ENCODE peak calls at places on chromosome 4, in five cellular contexts. B, K, E, S and J are unnamed samples.

GRCh38 chr4:3827616-3828492 is 61.7 kb downstream of the ADRA2C start:
- DNase-seq in B (no peak), K (no peak), E (no peak), S (peak), J (no peak)

GRCh38 chr4:2934077-2934812 is 29.0 kb downstream of the NOP14 start:
- DNase-seq in B (no peak), K (no peak), E (no peak), S (no peak), J (no peak)

GRCh38 chr4:7705062-7705461 is 234.6 kb downstream of the AFAP1 start:
- DNase-seq in B (no peak), K (no peak), E (no peak), S (peak), J (no peak)

GRCh38 chr4:2792711-2793577 is at the start of gene SH3BP2:
- DNase-seq in B (peak), K (no peak), E (no peak), S (peak), J (no peak)

GRCh38 chr4:10160280-10160856 is 43.8 kb upstream of the WDR1 start:
- DNase-seq in B (no peak), K (no peak), E (no peak), S (peak), J (no peak)

GRCh38 chr4:183303278-183303677 is 16.8 kb downstream of the CLDN22 start:
- DNase-seq in B (no peak), K (no peak), E (no peak), S (no peak), J (no peak)

GRCh38 chr4:40731792-40732245 is 17.9 kb upstream of the NSUN7 start:
- DNase-seq in B (no peak), K (no peak), E (no peak), S (peak), J (no peak)

GRCh38 chr4:142350886-142351285 is 495.2 kb downstream of the INPP4B start:
- DNase-seq in B (no peak), K (no peak), E (no peak), S (no peak), J (no peak)

GRCh38 chr4:985123-985830 is 1.6 kb upstream of the IDUA start:
- DNase-seq in B (no peak), K (peak), E (no peak), S (peak), J (no peak)

GRCh38 chr4:132123870-132124623 is 1025.0 kb upstream of the PCDH10 start:
- DNase-seq in B (no peak), K (no peak), E (peak), S (no peak), J (no peak)

GRCh38 chr4:70838972-70839536 is 636 bp downstream of the GRSF1 start:
- DNase-seq in B (peak), K (peak), E (no peak), S (peak), J (no peak)

GRCh38 chr4:165131247-165131832 is 18.7 kb upstream of the TMEM192 start:
- DNase-seq in B (peak), K (peak), E (peak), S (peak), J (peak)

GRCh38 chr4:2795558-2796260 is 2.8 kb downstream of the SH3BP2 start:
- DNase-seq in B (no peak), K (no peak), E (no peak), S (no peak), J (no peak)

GRCh38 chr4:7167706-7168105 is 24.6 kb upstream of the SORCS2 start:
- DNase-seq in B (no peak), K (no peak), E (no peak), S (peak), J (no peak)

GRCh38 chr4:84451546-84451945 is 47.5 kb downstream of the NKX6-1 start:
- DNase-seq in B (no peak), K (no peak), E (no peak), S (no peak), J (no peak)

GRCh38 chr4:107467461-107467860 is 252.6 kb downstream of the PAPSS1 start:
- DNase-seq in B (no peak), K (no peak), E (no peak), S (no peak), J (no peak)

GRCh38 chr4:164464313-164464712 is 289.6 kb upstream of the SMIM31 start:
- DNase-seq in B (no peak), K (no peak), E (no peak), S (no peak), J (no peak)

GRCh38 chr4:151866266-151866918 is 105.6 kb upstream of the GATB start:
- DNase-seq in B (no peak), K (no peak), E (no peak), S (no peak), J (no peak)

GRCh38 chr4:108193891-108194672 is 25.4 kb upstream of the LEF1 start:
- DNase-seq in B (no peak), K (no peak), E (no peak), S (no peak), J (no peak)

GRCh38 chr4:3112979-3113469 is 38.5 kb downstream of the HTT start:
- DNase-seq in B (no peak), K (no peak), E (no peak), S (peak), J (no peak)

GRCh38 chr4:12270546-12270945 is 841.9 kb upstream of the HS3ST1 start:
- DNase-seq in B (no peak), K (no peak), E (no peak), S (no peak), J (no peak)

GRCh38 chr4:13821522-13821921 is 194.0 kb upstream of the BOD1L1 start:
- DNase-seq in B (no peak), K (no peak), E (no peak), S (no peak), J (no peak)

GRCh38 chr4:142845293-142846070 is 619 bp downstream of the INPP4B start:
- DNase-seq in B (no peak), K (no peak), E (no peak), S (no peak), J (no peak)

GRCh38 chr4:59728496-59728895 is 1471.6 kb upstream of the ADGRL3 start:
- DNase-seq in B (no peak), K (no peak), E (no peak), S (no peak), J (no peak)

GRCh38 chr4:94536049-94536448 is 84.3 kb downstream of the PDLIM5 start:
- DNase-seq in B (no peak), K (no peak), E (no peak), S (no peak), J (no peak)

GRCh38 chr4:65007841-65008439 is 598.7 kb upstream of the TECRL start:
- DNase-seq in B (no peak), K (no peak), E (no peak), S (peak), J (no peak)

GRCh38 chr4:14888790-14889189 is 113.5 kb upstream of the CPEB2 start:
- DNase-seq in B (no peak), K (no peak), E (no peak), S (no peak), J (no peak)

GRCh38 chr4:29908276-29908675 is 811.9 kb upstream of the PCDH7 start:
- DNase-seq in B (no peak), K (no peak), E (no peak), S (no peak), J (no peak)

GRCh38 chr4:158741622-158742021 is 18.4 kb upstream of the PPID start:
- DNase-seq in B (no peak), K (no peak), E (no peak), S (no peak), J (no peak)

GRCh38 chr4:83075696-83076095 is 38.8 kb downstream of the PLAC8 start:
- DNase-seq in B (no peak), K (no peak), E (no peak), S (no peak), J (peak)

GRCh38 chr4:48604527-48604926 is 114.5 kb downstream of the ZAR1 start:
- DNase-seq in B (no peak), K (no peak), E (no peak), S (no peak), J (no peak)

GRCh38 chr4:152657657-152658056 is 22.1 kb downstream of the TMEM154 start:
- DNase-seq in B (no peak), K (no peak), E (no peak), S (no peak), J (no peak)

GRCh38 chr4:62549601-62550000 is 1349.5 kb downstream of the ADGRL3 start:
- DNase-seq in B (no peak), K (no peak), E (no peak), S (no peak), J (no peak)

GRCh38 chr4:167233523-167234387 is 539 bp downstream of the SPOCK3 start:
- DNase-seq in B (no peak), K (no peak), E (no peak), S (no peak), J (no peak)

GRCh38 chr4:84750260-84750955 is 167.5 kb downstream of the CDS1 start:
- DNase-seq in B (no peak), K (no peak), E (no peak), S (peak), J (peak)

GRCh38 chr4:154044118-154044517 is 255.2 kb upstream of the SFRP2 start:
- DNase-seq in B (no peak), K (no peak), E (no peak), S (no peak), J (no peak)

GRCh38 chr4:124111922-124112321 is 600.6 kb downstream of the ANKRD50 start:
- DNase-seq in B (no peak), K (no peak), E (no peak), S (peak), J (peak)
- TF ChIP-seq CTCF in B (no peak), K (no peak), E (peak), S (peak), J (peak)

DNA sequence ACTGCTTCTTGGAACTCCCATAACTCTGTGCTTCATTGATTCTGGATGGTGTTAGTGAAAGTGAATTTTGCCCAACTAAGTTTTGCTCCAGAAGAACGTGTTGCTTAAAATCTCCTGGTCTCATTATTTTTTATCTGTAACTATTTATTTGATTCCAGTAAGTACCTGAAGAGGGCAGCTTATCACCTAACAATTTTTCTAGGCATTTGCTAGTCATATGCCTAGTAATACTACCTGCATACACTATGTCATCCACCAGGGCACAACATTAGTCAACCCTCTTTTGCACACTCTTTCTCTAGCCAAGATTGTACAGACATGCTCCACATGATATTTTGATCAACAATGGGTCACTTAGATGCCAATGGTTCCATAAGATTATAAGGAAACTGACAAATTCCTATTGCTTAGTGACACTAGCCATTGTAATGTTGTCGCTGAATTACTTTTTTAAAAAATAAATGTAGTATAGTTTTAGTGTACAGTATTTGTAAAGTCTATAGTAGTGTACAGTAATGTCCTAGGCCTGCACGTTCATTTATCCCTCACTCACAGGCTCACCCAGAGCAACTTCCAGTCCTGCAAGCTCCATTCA is 499.9 kb upstream of the AADAT start:
- DNase-seq in B (no peak), K (no peak), E (peak), S (peak), J (no peak)
- TF ChIP-seq CTCF in B (no peak), K (no peak), E (peak), S (no peak), J (no peak)

GRCh38 chr4:25842229-25842840 is 20.5 kb downstream of the SEL1L3 start:
- DNase-seq in B (no peak), K (peak), E (peak), S (no peak), J (no peak)
- TF ChIP-seq CTCF in B (no peak), K (peak), E (peak), S (peak), J (no peak)

GRCh38 chr4:171478181-171478580 is 335.0 kb upstream of the GALNTL6 start:
- DNase-seq in B (no peak), K (no peak), E (no peak), S (no peak), J (no peak)

DNA sequence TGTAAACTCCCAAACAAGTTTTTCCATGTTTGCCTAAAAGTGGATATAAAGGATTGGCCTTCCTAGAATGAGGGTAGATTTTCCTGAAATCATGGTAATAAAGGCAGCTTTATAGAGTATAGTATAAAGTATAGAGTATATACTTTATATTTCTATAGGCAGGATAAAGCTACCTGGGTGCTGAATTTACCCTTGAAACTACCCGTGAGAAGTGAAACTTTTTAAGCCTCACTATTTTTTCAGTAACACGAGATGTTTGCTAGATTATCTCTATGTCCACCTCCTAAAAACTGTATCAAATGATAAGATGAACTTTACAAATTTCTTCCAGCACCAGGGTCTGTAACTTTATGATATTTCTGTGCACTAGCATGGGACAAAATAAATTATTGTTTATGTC is 340.0 kb upstream of the GALNTL6 start:
- DNase-seq in B (no peak), K (no peak), E (no peak), S (no peak), J (no peak)
- TF ChIP-seq CTCF in B (no peak), K (no peak), E (no peak), S (no peak), J (no peak)